ENCODE peak calls at places on chromosome 20, in five cellular contexts. One of them, this sample, is unnamed.

GRCh38 chr20:61654726-61655125 is 402.7 kb downstream of the CDH4 start:
- DNase-seq in cardiac muscle cell: no peak
- DNase-seq in upper lobe of right lung: peak
- DNase-seq in Peyer's patch: no peak
- DNase-seq in breast epithelium: no peak
- DNase-seq in this sample: no peak

GRCh38 chr20:23396961-23397620 is 24.2 kb downstream of the NAPB start:
- DNase-seq in cardiac muscle cell: no peak
- DNase-seq in upper lobe of right lung: no peak
- DNase-seq in Peyer's patch: no peak
- DNase-seq in breast epithelium: no peak
- DNase-seq in this sample: no peak

GRCh38 chr20:10965936-10966470 is 292.2 kb upstream of the JAG1 start:
- DNase-seq in cardiac muscle cell: no peak
- DNase-seq in upper lobe of right lung: no peak
- DNase-seq in Peyer's patch: no peak
- DNase-seq in breast epithelium: no peak
- DNase-seq in this sample: no peak

GRCh38 chr20:47784599-47785320 is 521 bp downstream of the SULF2 start:
- DNase-seq in cardiac muscle cell: peak
- DNase-seq in upper lobe of right lung: no peak
- DNase-seq in Peyer's patch: no peak
- DNase-seq in breast epithelium: no peak
- DNase-seq in this sample: no peak

GRCh38 chr20:53751394-53752368 is 158.0 kb upstream of the ZNF217 start:
- DNase-seq in cardiac muscle cell: peak
- DNase-seq in upper lobe of right lung: no peak
- DNase-seq in Peyer's patch: peak
- DNase-seq in breast epithelium: no peak
- DNase-seq in this sample: no peak

GRCh38 chr20:38055294-38055693 is 21.7 kb downstream of the RPRD1B start:
- DNase-seq in cardiac muscle cell: no peak
- DNase-seq in upper lobe of right lung: no peak
- DNase-seq in Peyer's patch: no peak
- DNase-seq in breast epithelium: no peak
- DNase-seq in this sample: no peak

GRCh38 chr20:44388466-44389023 is 33.0 kb downstream of the HNF4A start:
- DNase-seq in cardiac muscle cell: peak
- DNase-seq in upper lobe of right lung: peak
- DNase-seq in Peyer's patch: peak
- DNase-seq in breast epithelium: no peak
- DNase-seq in this sample: peak

GRCh38 chr20:6614836-6615235 is 152.7 kb upstream of the BMP2 start:
- DNase-seq in cardiac muscle cell: no peak
- DNase-seq in upper lobe of right lung: no peak
- DNase-seq in Peyer's patch: no peak
- DNase-seq in breast epithelium: no peak
- DNase-seq in this sample: no peak

GRCh38 chr20:42483694-42484303 is 705.9 kb downstream of the PTPRT start:
- DNase-seq in cardiac muscle cell: peak
- DNase-seq in upper lobe of right lung: no peak
- DNase-seq in Peyer's patch: no peak
- DNase-seq in breast epithelium: no peak
- DNase-seq in this sample: peak

GRCh38 chr20:19921349-19921793 is 95.8 kb upstream of the NAA20 start:
- DNase-seq in cardiac muscle cell: no peak
- DNase-seq in upper lobe of right lung: no peak
- DNase-seq in Peyer's patch: no peak
- DNase-seq in breast epithelium: no peak
- DNase-seq in this sample: no peak

GRCh38 chr20:36153754-36154695 is 515 bp upstream of the EPB41L1 start:
- DNase-seq in cardiac muscle cell: peak
- DNase-seq in upper lobe of right lung: peak
- DNase-seq in Peyer's patch: peak
- DNase-seq in breast epithelium: peak
- DNase-seq in this sample: no peak

GRCh38 chr20:44435630-44436335 is 39.9 kb upstream of the TTPAL start:
- DNase-seq in cardiac muscle cell: no peak
- DNase-seq in upper lobe of right lung: no peak
- DNase-seq in Peyer's patch: no peak
- DNase-seq in breast epithelium: no peak
- DNase-seq in this sample: no peak

GRCh38 chr20:1422756-1423155 is 29.9 kb upstream of the FKBP1A start:
- DNase-seq in cardiac muscle cell: no peak
- DNase-seq in upper lobe of right lung: no peak
- DNase-seq in Peyer's patch: no peak
- DNase-seq in breast epithelium: no peak
- DNase-seq in this sample: no peak

GRCh38 chr20:36483919-36484808 is 57.2 kb upstream of the MYL9 start:
- DNase-seq in cardiac muscle cell: no peak
- DNase-seq in upper lobe of right lung: no peak
- DNase-seq in Peyer's patch: no peak
- DNase-seq in breast epithelium: no peak
- DNase-seq in this sample: no peak

GRCh38 chr20:7406671-7407070 is 533.6 kb downstream of the HAO1 start:
- DNase-seq in cardiac muscle cell: no peak
- DNase-seq in upper lobe of right lung: no peak
- DNase-seq in Peyer's patch: no peak
- DNase-seq in breast epithelium: no peak
- DNase-seq in this sample: no peak

GRCh38 chr20:14860410-14860814 is 523.0 kb upstream of the FLRT3 start:
- DNase-seq in cardiac muscle cell: peak
- DNase-seq in upper lobe of right lung: no peak
- DNase-seq in Peyer's patch: no peak
- DNase-seq in breast epithelium: no peak
- DNase-seq in this sample: peak
- H3K4me3 ChIP-seq in cardiac muscle cell: no peak
- H3K4me3 ChIP-seq in upper lobe of right lung: no peak
- H3K4me3 ChIP-seq in Peyer's patch: no peak
- H3K4me3 ChIP-seq in breast epithelium: no peak
- H3K4me3 ChIP-seq in this sample: no peak

DNA sequence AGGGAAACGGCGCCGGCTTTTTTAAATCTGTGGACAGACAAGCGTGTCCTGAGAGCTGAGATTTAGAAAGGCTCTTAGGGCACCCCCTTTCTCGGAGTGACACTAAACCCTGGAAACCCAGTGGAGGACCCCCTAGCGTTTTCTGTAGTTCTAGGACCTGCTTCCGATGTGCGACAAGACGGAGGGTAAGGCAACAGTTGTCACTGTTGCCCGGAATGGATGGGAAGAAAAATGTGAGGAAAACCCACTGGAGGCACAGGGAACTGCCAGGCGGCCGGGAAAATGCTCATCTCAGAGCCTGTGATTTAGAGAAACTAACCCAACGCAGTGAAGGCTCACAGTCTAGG is 551 bp upstream of the ATP5F1E start:
- DNase-seq in cardiac muscle cell: no peak
- DNase-seq in upper lobe of right lung: no peak
- DNase-seq in Peyer's patch: no peak
- DNase-seq in breast epithelium: no peak
- DNase-seq in this sample: no peak
- H3K27ac ChIP-seq in cardiac muscle cell: peak
- H3K27ac ChIP-seq in upper lobe of right lung: peak
- H3K27ac ChIP-seq in Peyer's patch: peak
- H3K27ac ChIP-seq in breast epithelium: peak
- H3K27ac ChIP-seq in this sample: no peak

GRCh38 chr20:63696311-63696627 is 183 bp upstream of the TNFRSF6B start:
- DNase-seq in cardiac muscle cell: peak
- DNase-seq in upper lobe of right lung: peak
- DNase-seq in Peyer's patch: no peak
- DNase-seq in breast epithelium: no peak
- DNase-seq in this sample: no peak
- H3K4me3 ChIP-seq in cardiac muscle cell: no peak
- H3K4me3 ChIP-seq in upper lobe of right lung: peak
- H3K4me3 ChIP-seq in Peyer's patch: peak
- H3K4me3 ChIP-seq in breast epithelium: peak
- H3K4me3 ChIP-seq in this sample: no peak

DNA sequence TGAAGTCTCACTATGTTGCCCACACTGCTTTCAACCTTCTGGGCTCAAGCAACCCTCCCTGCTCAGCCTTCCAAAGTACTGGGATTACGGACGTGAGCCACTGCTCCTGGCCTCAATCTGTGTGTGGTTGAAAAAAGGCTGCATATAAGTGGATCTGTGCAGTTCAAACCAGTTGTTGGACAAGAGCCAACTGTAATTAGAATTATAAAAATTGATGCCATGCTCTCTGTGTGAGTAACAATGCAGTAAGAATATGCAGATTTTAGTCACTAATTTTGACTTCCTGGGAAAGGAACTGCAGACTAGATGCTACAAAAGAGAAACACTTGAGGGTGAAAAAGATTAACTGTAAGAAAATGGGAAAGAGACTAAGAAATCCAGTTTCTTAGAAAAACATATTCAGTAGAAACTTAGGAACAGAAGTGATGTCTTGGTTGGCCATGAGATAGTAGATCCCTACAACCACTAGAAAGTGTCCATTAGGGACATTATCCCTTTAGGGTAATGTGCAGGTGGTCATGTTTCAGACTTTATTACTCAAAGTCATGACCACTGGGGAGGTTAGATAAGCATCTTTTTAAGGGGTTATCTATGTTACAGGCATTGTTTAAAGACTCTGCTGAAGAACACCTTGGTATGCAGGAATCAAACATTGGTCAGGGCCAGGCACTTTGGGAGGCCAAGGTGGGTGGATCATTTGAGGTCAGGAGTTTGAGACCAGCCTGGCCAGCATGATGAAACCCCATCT is 26.3 kb downstream of the ITCH start:
- DNase-seq in cardiac muscle cell: no peak
- DNase-seq in upper lobe of right lung: no peak
- DNase-seq in Peyer's patch: no peak
- DNase-seq in breast epithelium: no peak
- DNase-seq in this sample: no peak
- H3K27ac ChIP-seq in cardiac muscle cell: no peak
- H3K27ac ChIP-seq in upper lobe of right lung: no peak
- H3K27ac ChIP-seq in Peyer's patch: no peak
- H3K27ac ChIP-seq in breast epithelium: no peak
- H3K27ac ChIP-seq in this sample: no peak

DNA sequence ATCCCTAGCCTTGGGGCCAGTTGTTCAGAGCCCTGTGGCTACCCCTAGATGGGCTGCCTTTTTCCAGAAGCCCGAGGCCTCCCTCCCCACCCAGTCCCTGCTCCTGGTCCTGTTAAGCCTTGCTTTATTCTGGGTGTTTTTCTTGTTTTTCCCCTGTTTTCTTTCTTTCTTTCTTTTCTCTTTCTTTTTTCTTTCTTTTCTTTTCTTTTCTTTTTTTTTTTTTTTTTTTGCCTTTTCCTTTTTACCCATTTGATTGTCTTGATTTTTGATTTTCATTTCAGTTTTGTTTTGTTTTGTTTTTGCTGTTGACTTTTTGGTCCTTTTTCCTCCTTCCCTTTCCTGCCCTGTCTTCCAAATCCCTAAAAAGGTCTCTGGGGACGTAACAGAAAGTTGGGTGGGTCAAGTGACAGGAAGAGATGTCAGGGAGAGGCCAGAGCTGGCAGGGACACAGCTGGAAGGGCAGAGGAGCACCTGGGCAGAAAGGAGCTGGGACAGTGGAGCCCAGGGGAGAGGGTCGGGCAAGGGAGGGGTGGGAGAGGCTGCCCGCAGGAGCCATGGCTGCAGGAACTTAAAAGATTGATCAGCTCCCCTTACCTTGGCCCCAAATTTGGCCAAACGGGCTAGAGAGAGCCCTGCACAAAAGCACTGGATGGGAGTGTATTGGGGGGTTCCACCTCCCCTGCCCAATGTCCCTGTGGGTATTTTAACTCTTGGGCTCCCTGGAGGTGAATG is 27.6 kb downstream of the MYH7B start:
- DNase-seq in cardiac muscle cell: no peak
- DNase-seq in upper lobe of right lung: no peak
- DNase-seq in Peyer's patch: no peak
- DNase-seq in breast epithelium: no peak
- DNase-seq in this sample: no peak
- H3K4me3 ChIP-seq in cardiac muscle cell: no peak
- H3K4me3 ChIP-seq in upper lobe of right lung: no peak
- H3K4me3 ChIP-seq in Peyer's patch: no peak
- H3K4me3 ChIP-seq in breast epithelium: no peak
- H3K4me3 ChIP-seq in this sample: no peak

GRCh38 chr20:50750145-50750671 is 18.8 kb downstream of the PARD6B start:
- DNase-seq in cardiac muscle cell: no peak
- DNase-seq in upper lobe of right lung: no peak
- DNase-seq in Peyer's patch: no peak
- DNase-seq in breast epithelium: peak
- DNase-seq in this sample: no peak

GRCh38 chr20:50744143-50744792 is 12.9 kb downstream of the PARD6B start:
- DNase-seq in cardiac muscle cell: peak
- DNase-seq in upper lobe of right lung: no peak
- DNase-seq in Peyer's patch: no peak
- DNase-seq in breast epithelium: peak
- DNase-seq in this sample: no peak

GRCh38 chr20:50745634-50746137 is 14.3 kb downstream of the PARD6B start:
- DNase-seq in cardiac muscle cell: no peak
- DNase-seq in upper lobe of right lung: no peak
- DNase-seq in Peyer's patch: no peak
- DNase-seq in breast epithelium: no peak
- DNase-seq in this sample: no peak

GRCh38 chr20:50746138-50746940 is 15.0 kb downstream of the PARD6B start:
- DNase-seq in cardiac muscle cell: peak
- DNase-seq in upper lobe of right lung: no peak
- DNase-seq in Peyer's patch: no peak
- DNase-seq in breast epithelium: peak
- DNase-seq in this sample: no peak

DNA sequence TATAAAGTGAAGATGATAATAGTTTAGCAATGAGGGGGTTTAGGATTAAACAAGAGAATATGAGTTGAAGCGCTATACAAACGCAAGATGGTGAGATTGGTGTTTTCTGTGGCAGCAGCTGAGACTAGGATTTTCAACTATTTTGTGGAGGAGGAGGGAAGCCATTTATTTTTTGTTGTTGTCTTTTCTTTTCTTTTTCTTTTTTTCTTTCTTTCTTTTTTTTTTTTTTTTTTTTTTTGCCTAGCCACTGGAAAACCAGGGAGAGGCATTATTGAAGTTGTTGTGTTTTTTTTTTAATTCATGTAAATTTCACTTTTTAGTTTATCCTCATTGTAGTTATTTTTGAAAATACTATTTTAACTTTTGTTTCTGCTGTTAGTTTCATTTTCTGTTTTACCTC is 15.9 kb downstream of the PARD6B start:
- DNase-seq in cardiac muscle cell: no peak
- DNase-seq in upper lobe of right lung: no peak
- DNase-seq in Peyer's patch: no peak
- DNase-seq in breast epithelium: no peak
- DNase-seq in this sample: no peak
- H3K27ac ChIP-seq in cardiac muscle cell: peak
- H3K27ac ChIP-seq in upper lobe of right lung: no peak
- H3K27ac ChIP-seq in Peyer's patch: peak
- H3K27ac ChIP-seq in breast epithelium: peak
- H3K27ac ChIP-seq in this sample: no peak

DNA sequence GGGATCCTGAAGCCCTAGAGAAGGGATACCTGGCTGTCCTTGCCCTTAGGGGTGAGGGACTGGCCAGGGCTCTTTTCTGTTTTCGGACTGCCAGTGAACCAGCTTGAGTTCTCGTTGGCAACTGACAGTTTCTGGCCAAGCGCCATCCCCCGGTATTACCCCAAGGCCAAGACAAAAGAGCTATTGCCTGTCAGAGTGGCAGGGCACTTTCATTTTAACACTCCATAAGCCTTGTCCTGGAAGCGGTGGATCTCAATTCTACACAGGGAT is 967 bp upstream of the CPXM1 start:
- DNase-seq in cardiac muscle cell: no peak
- DNase-seq in upper lobe of right lung: no peak
- DNase-seq in Peyer's patch: no peak
- DNase-seq in breast epithelium: peak
- DNase-seq in this sample: no peak
- H3K4me3 ChIP-seq in cardiac muscle cell: no peak
- H3K4me3 ChIP-seq in upper lobe of right lung: no peak
- H3K4me3 ChIP-seq in Peyer's patch: no peak
- H3K4me3 ChIP-seq in breast epithelium: peak
- H3K4me3 ChIP-seq in this sample: peak

GRCh38 chr20:25368526-25368925 is 22.1 kb downstream of the ABHD12 start:
- DNase-seq in cardiac muscle cell: no peak
- DNase-seq in upper lobe of right lung: no peak
- DNase-seq in Peyer's patch: no peak
- DNase-seq in breast epithelium: no peak
- DNase-seq in this sample: no peak
- H3K27ac ChIP-seq in cardiac muscle cell: no peak
- H3K27ac ChIP-seq in upper lobe of right lung: no peak
- H3K27ac ChIP-seq in Peyer's patch: no peak
- H3K27ac ChIP-seq in breast epithelium: no peak
- H3K27ac ChIP-seq in this sample: no peak